ENCODE peak calls at places on chromosomes 6 and 20, in five cellular contexts. One of them, this sample, is unnamed. For H3K9me3, the result is how much of the 10 kb centered on the place peaks cover.

GRCh38 chr20:46414608-46415007 is 8.2 kb upstream of the ELMO2 start:
- DNase-seq in Peyer's patch: no peak
- DNase-seq in GM23248: no peak
- DNase-seq in OCI-LY7: no peak
- DNase-seq in iPS DF 6.9: no peak
- DNase-seq in this sample: no peak

GRCh38 chr6:141593311-141593710 is 539.4 kb upstream of the GJE1 start:
- DNase-seq in Peyer's patch: no peak
- DNase-seq in GM23248: no peak
- DNase-seq in OCI-LY7: no peak
- DNase-seq in iPS DF 6.9: no peak
- DNase-seq in this sample: no peak

GRCh38 chr6:108714774-108715414 is 133.3 kb upstream of the ARMC2 start:
- DNase-seq in Peyer's patch: no peak
- DNase-seq in GM23248: peak
- DNase-seq in OCI-LY7: no peak
- DNase-seq in iPS DF 6.9: no peak
- DNase-seq in this sample: no peak

GRCh38 chr6:45419574-45420082 is 41.9 kb upstream of the SUPT3H start:
- DNase-seq in Peyer's patch: peak
- DNase-seq in GM23248: no peak
- DNase-seq in OCI-LY7: peak
- DNase-seq in iPS DF 6.9: no peak
- DNase-seq in this sample: peak

GRCh38 chr20:38610521-38610920 is 8.9 kb downstream of the ARHGAP40 start:
- DNase-seq in Peyer's patch: no peak
- DNase-seq in GM23248: peak
- DNase-seq in OCI-LY7: no peak
- DNase-seq in iPS DF 6.9: no peak
- DNase-seq in this sample: no peak

GRCh38 chr6:130417951-130418350 is 52.1 kb downstream of the TMEM200A start:
- DNase-seq in Peyer's patch: no peak
- DNase-seq in GM23248: peak
- DNase-seq in OCI-LY7: no peak
- DNase-seq in iPS DF 6.9: no peak
- DNase-seq in this sample: no peak

GRCh38 chr20:54510546-54511129 is 35.2 kb downstream of the DOK5 start:
- DNase-seq in Peyer's patch: no peak
- DNase-seq in GM23248: no peak
- DNase-seq in OCI-LY7: no peak
- DNase-seq in iPS DF 6.9: no peak
- DNase-seq in this sample: no peak

GRCh38 chr20:25295386-25296093 is 47.7 kb downstream of the PYGB start:
- DNase-seq in Peyer's patch: no peak
- DNase-seq in GM23248: peak
- DNase-seq in OCI-LY7: no peak
- DNase-seq in iPS DF 6.9: no peak
- DNase-seq in this sample: no peak

GRCh38 chr6:106634565-106634964 is 5.2 kb downstream of the QRSL1 start:
- DNase-seq in Peyer's patch: no peak
- DNase-seq in GM23248: no peak
- DNase-seq in OCI-LY7: no peak
- DNase-seq in iPS DF 6.9: no peak
- DNase-seq in this sample: no peak

GRCh38 chr6:87396595-87397392 is 11.0 kb upstream of the CFAP206 start:
- DNase-seq in Peyer's patch: no peak
- DNase-seq in GM23248: no peak
- DNase-seq in OCI-LY7: peak
- DNase-seq in iPS DF 6.9: no peak
- DNase-seq in this sample: no peak

GRCh38 chr6:90048191-90048969 is 154.1 kb downstream of the GJA10 start:
- DNase-seq in Peyer's patch: no peak
- DNase-seq in GM23248: peak
- DNase-seq in OCI-LY7: no peak
- DNase-seq in iPS DF 6.9: no peak
- DNase-seq in this sample: no peak

GRCh38 chr6:135182120-135182992 is 1.2 kb downstream of the MYB start:
- DNase-seq in Peyer's patch: peak
- DNase-seq in GM23248: peak
- DNase-seq in OCI-LY7: peak
- DNase-seq in iPS DF 6.9: no peak
- DNase-seq in this sample: no peak

GRCh38 chr20:54062812-54063280 is 7.5 kb downstream of the BCAS1 start:
- DNase-seq in Peyer's patch: no peak
- DNase-seq in GM23248: peak
- DNase-seq in OCI-LY7: peak
- DNase-seq in iPS DF 6.9: no peak
- DNase-seq in this sample: no peak

GRCh38 chr6:14130431-14131075 is 13.0 kb downstream of the CD83 start:
- DNase-seq in Peyer's patch: no peak
- DNase-seq in GM23248: peak
- DNase-seq in OCI-LY7: no peak
- DNase-seq in iPS DF 6.9: no peak
- DNase-seq in this sample: no peak

GRCh38 chr6:1378224-1379025 is 11.0 kb upstream of the FOXF2 start:
- DNase-seq in Peyer's patch: no peak
- DNase-seq in GM23248: no peak
- DNase-seq in OCI-LY7: no peak
- DNase-seq in iPS DF 6.9: no peak
- DNase-seq in this sample: no peak

GRCh38 chr6:156949376-156949775 is 172.2 kb downstream of the ARID1B start:
- DNase-seq in Peyer's patch: no peak
- DNase-seq in GM23248: peak
- DNase-seq in OCI-LY7: no peak
- DNase-seq in iPS DF 6.9: no peak
- DNase-seq in this sample: peak

GRCh38 chr6:83352413-83352812 is 78.4 kb downstream of the ME1 start:
- DNase-seq in Peyer's patch: no peak
- DNase-seq in GM23248: peak
- DNase-seq in OCI-LY7: no peak
- DNase-seq in iPS DF 6.9: no peak
- DNase-seq in this sample: no peak

GRCh38 chr6:155586036-155586557 is 130.5 kb upstream of the NOX3 start:
- DNase-seq in Peyer's patch: no peak
- DNase-seq in GM23248: no peak
- DNase-seq in OCI-LY7: peak
- DNase-seq in iPS DF 6.9: no peak
- DNase-seq in this sample: no peak

GRCh38 chr6:113411006-113411405 is 446.1 kb upstream of the MARCKS start:
- DNase-seq in Peyer's patch: no peak
- DNase-seq in GM23248: peak
- DNase-seq in OCI-LY7: no peak
- DNase-seq in iPS DF 6.9: no peak
- DNase-seq in this sample: no peak

GRCh38 chr6:10685092-10685769 is 9.2 kb downstream of the C6orf52 start:
- DNase-seq in Peyer's patch: no peak
- DNase-seq in GM23248: no peak
- DNase-seq in OCI-LY7: no peak
- DNase-seq in iPS DF 6.9: no peak
- DNase-seq in this sample: no peak

GRCh38 chr6:32668226-32668747 is 1.8 kb upstream of the HLA-DQB1 start:
- DNase-seq in Peyer's patch: peak
- DNase-seq in GM23248: peak
- DNase-seq in OCI-LY7: peak
- DNase-seq in iPS DF 6.9: no peak
- DNase-seq in this sample: peak

GRCh38 chr6:44762496-44762895 is 375.0 kb downstream of the CDC5L start:
- DNase-seq in Peyer's patch: no peak
- DNase-seq in GM23248: no peak
- DNase-seq in OCI-LY7: no peak
- DNase-seq in iPS DF 6.9: no peak
- DNase-seq in this sample: no peak

GRCh38 chr20:38307371-38308046 is 3.6 kb downstream of the BPI start:
- DNase-seq in Peyer's patch: no peak
- DNase-seq in GM23248: peak
- DNase-seq in OCI-LY7: no peak
- DNase-seq in iPS DF 6.9: no peak
- DNase-seq in this sample: no peak

GRCh38 chr6:3022765-3023662 is 23.3 kb downstream of the NQO2 start:
- DNase-seq in Peyer's patch: peak
- DNase-seq in GM23248: peak
- DNase-seq in OCI-LY7: no peak
- DNase-seq in iPS DF 6.9: no peak
- DNase-seq in this sample: no peak

GRCh38 chr6:80142586-80142985 is 36.1 kb downstream of the BCKDHB start:
- DNase-seq in Peyer's patch: no peak
- DNase-seq in GM23248: no peak
- DNase-seq in OCI-LY7: no peak
- DNase-seq in iPS DF 6.9: no peak
- DNase-seq in this sample: no peak

GRCh38 chr6:13992417-13993055 is 67.8 kb downstream of the RNF182 start:
- DNase-seq in Peyer's patch: no peak
- DNase-seq in GM23248: peak
- DNase-seq in OCI-LY7: no peak
- DNase-seq in iPS DF 6.9: no peak
- DNase-seq in this sample: no peak

DNA sequence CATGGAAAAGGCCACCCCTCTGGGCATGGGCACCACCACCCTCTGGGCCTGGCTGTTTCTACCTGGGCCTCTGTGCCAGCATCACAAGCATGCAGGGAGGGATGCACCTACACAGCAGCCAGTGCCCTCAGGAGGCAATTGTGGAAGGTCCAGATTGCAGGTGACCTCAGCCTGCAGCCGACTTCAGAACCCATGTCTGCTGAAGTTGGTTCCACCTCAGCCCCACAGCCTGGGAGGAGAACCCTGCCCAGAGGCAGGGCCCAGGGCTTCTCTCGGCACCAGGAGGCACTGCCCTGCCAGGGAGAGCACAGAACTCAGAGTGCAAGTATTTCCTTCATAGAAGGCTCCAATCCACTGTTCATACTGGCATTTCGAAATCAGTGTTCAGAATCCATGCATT is 149.8 kb downstream of the TTLL2 start:
- DNase-seq in Peyer's patch: no peak
- DNase-seq in GM23248: no peak
- DNase-seq in OCI-LY7: no peak
- DNase-seq in iPS DF 6.9: no peak
- DNase-seq in this sample: no peak
- H3K9me3 ChIP-seq in Peyer's patch: under half
- H3K9me3 ChIP-seq in GM23248: under half
- H3K9me3 ChIP-seq in OCI-LY7: under half
- H3K9me3 ChIP-seq in iPS DF 6.9: under half
- H3K9me3 ChIP-seq in this sample: under half

GRCh38 chr20:60630609-60631008 is 621.5 kb upstream of the CDH4 start:
- DNase-seq in Peyer's patch: no peak
- DNase-seq in GM23248: no peak
- DNase-seq in OCI-LY7: no peak
- DNase-seq in iPS DF 6.9: no peak
- DNase-seq in this sample: no peak
- H3K9me3 ChIP-seq in Peyer's patch: under half
- H3K9me3 ChIP-seq in GM23248: under half
- H3K9me3 ChIP-seq in OCI-LY7: under half
- H3K9me3 ChIP-seq in iPS DF 6.9: under half
- H3K9me3 ChIP-seq in this sample: under half

GRCh38 chr6:88666906-88667305 is 296.5 kb downstream of the RNGTT start:
- DNase-seq in Peyer's patch: no peak
- DNase-seq in GM23248: no peak
- DNase-seq in OCI-LY7: no peak
- DNase-seq in iPS DF 6.9: no peak
- DNase-seq in this sample: no peak
- H3K9me3 ChIP-seq in Peyer's patch: under half
- H3K9me3 ChIP-seq in GM23248: under half
- H3K9me3 ChIP-seq in OCI-LY7: under half
- H3K9me3 ChIP-seq in iPS DF 6.9: under half
- H3K9me3 ChIP-seq in this sample: under half

GRCh38 chr20:15900443-15900842 is 672.8 kb downstream of the KIF16B start:
- DNase-seq in Peyer's patch: no peak
- DNase-seq in GM23248: no peak
- DNase-seq in OCI-LY7: no peak
- DNase-seq in iPS DF 6.9: no peak
- DNase-seq in this sample: no peak
- H3K9me3 ChIP-seq in Peyer's patch: under half
- H3K9me3 ChIP-seq in GM23248: under half
- H3K9me3 ChIP-seq in OCI-LY7: under half
- H3K9me3 ChIP-seq in iPS DF 6.9: under half
- H3K9me3 ChIP-seq in this sample: under half

GRCh38 chr6:118939683-118940082 is 4.7 kb upstream of the MCM9 start:
- DNase-seq in Peyer's patch: no peak
- DNase-seq in GM23248: no peak
- DNase-seq in OCI-LY7: no peak
- DNase-seq in iPS DF 6.9: no peak
- DNase-seq in this sample: no peak
- H3K9me3 ChIP-seq in Peyer's patch: under half
- H3K9me3 ChIP-seq in GM23248: under half
- H3K9me3 ChIP-seq in OCI-LY7: under half
- H3K9me3 ChIP-seq in iPS DF 6.9: under half
- H3K9me3 ChIP-seq in this sample: under half

GRCh38 chr20:61594198-61594597 is 342.1 kb downstream of the CDH4 start:
- DNase-seq in Peyer's patch: no peak
- DNase-seq in GM23248: no peak
- DNase-seq in OCI-LY7: no peak
- DNase-seq in iPS DF 6.9: no peak
- DNase-seq in this sample: no peak
- H3K9me3 ChIP-seq in Peyer's patch: under half
- H3K9me3 ChIP-seq in GM23248: under half
- H3K9me3 ChIP-seq in OCI-LY7: under half
- H3K9me3 ChIP-seq in iPS DF 6.9: under half
- H3K9me3 ChIP-seq in this sample: under half

GRCh38 chr6:74250161-74250560 is 554.2 kb downstream of the CD109 start:
- DNase-seq in Peyer's patch: no peak
- DNase-seq in GM23248: no peak
- DNase-seq in OCI-LY7: no peak
- DNase-seq in iPS DF 6.9: no peak
- DNase-seq in this sample: no peak

GRCh38 chr6:74253261-74253660 is 557.3 kb downstream of the CD109 start:
- DNase-seq in Peyer's patch: no peak
- DNase-seq in GM23248: no peak
- DNase-seq in OCI-LY7: no peak
- DNase-seq in iPS DF 6.9: no peak
- DNase-seq in this sample: no peak

GRCh38 chr6:74248966-74249365 is 553.0 kb downstream of the CD109 start:
- DNase-seq in Peyer's patch: no peak
- DNase-seq in GM23248: no peak
- DNase-seq in OCI-LY7: no peak
- DNase-seq in iPS DF 6.9: no peak
- DNase-seq in this sample: no peak

GRCh38 chr6:74249658-74250057 is 553.7 kb downstream of the CD109 start:
- DNase-seq in Peyer's patch: no peak
- DNase-seq in GM23248: peak
- DNase-seq in OCI-LY7: no peak
- DNase-seq in iPS DF 6.9: no peak
- DNase-seq in this sample: no peak
- H3K9me3 ChIP-seq in Peyer's patch: under half
- H3K9me3 ChIP-seq in GM23248: under half
- H3K9me3 ChIP-seq in OCI-LY7: under half
- H3K9me3 ChIP-seq in iPS DF 6.9: under half
- H3K9me3 ChIP-seq in this sample: under half

GRCh38 chr6:27352850-27353249 is 35.7 kb upstream of the ZNF391 start:
- DNase-seq in Peyer's patch: no peak
- DNase-seq in GM23248: no peak
- DNase-seq in OCI-LY7: no peak
- DNase-seq in iPS DF 6.9: no peak
- DNase-seq in this sample: no peak

GRCh38 chr6:27359231-27359630 is 29.3 kb upstream of the ZNF391 start:
- DNase-seq in Peyer's patch: no peak
- DNase-seq in GM23248: no peak
- DNase-seq in OCI-LY7: no peak
- DNase-seq in iPS DF 6.9: no peak
- DNase-seq in this sample: no peak

GRCh38 chr6:27358786-27359185 is 29.8 kb upstream of the ZNF391 start:
- DNase-seq in Peyer's patch: no peak
- DNase-seq in GM23248: no peak
- DNase-seq in OCI-LY7: no peak
- DNase-seq in iPS DF 6.9: no peak
- DNase-seq in this sample: no peak
- H3K9me3 ChIP-seq in Peyer's patch: under half
- H3K9me3 ChIP-seq in GM23248: under half
- H3K9me3 ChIP-seq in OCI-LY7: under half
- H3K9me3 ChIP-seq in iPS DF 6.9: under half
- H3K9me3 ChIP-seq in this sample: under half